ENCODE peak calls at places on chromosome 12, in seven cellular contexts. L, Q, S, B, X, U and H are unnamed samples.

GRCh38 chr12:91326043-91327027 is 143.7 kb upstream of the DCN start:
- DNase-seq in L (peak; percentile 27), U (peak; percentile 33), S (peak; percentile 64), Q (no peak), X (peak; percentile 25), B (peak; percentile 62), H (peak; percentile 64)

GRCh38 chr12:58812229-58812628 is 108.1 kb downstream of the LRIG3 start:
- DNase-seq in L (no peak), S (no peak), Q (no peak), X (no peak), B (no peak), U (no peak), H (no peak)

GRCh38 chr12:1913377-1914115 is 4.9 kb downstream of the CACNA2D4 start:
- DNase-seq in L (no peak), B (no peak), Q (no peak), X (peak; percentile 3), S (no peak), U (no peak), H (no peak)

GRCh38 chr12:75889214-75889613 is 142.4 kb downstream of the PHLDA1 start:
- DNase-seq in L (no peak), B (no peak), X (no peak), Q (no peak), S (no peak), U (no peak), H (no peak)

GRCh38 chr12:18454330-18454729 is 193.0 kb downstream of the PIK3C2G start:
- DNase-seq in L (no peak), S (no peak), Q (no peak), X (no peak), U (no peak), B (no peak), H (no peak)

GRCh38 chr12:20963762-20964161 is 153.3 kb downstream of the SLCO1B3 start:
- DNase-seq in Q (no peak), L (no peak), X (peak; percentile 36), B (no peak), S (no peak), U (no peak), H (no peak)

GRCh38 chr12:59239993-59240392 is 319.7 kb upstream of the LRIG3 start:
- DNase-seq in B (no peak), U (no peak), X (no peak), S (no peak), Q (no peak), L (no peak), H (no peak)

GRCh38 chr12:15613981-15614380 is 175.2 kb downstream of the EPS8 start:
- DNase-seq in Q (no peak), B (no peak), U (no peak), X (no peak), S (no peak), L (no peak), H (peak; percentile 46)

GRCh38 chr12:39296496-39296895 is 146.4 kb downstream of the KIF21A start:
- DNase-seq in Q (no peak), U (no peak), S (no peak), L (no peak), X (no peak), B (no peak), H (no peak)

GRCh38 chr12:124172646-124173045 is 122.2 kb upstream of the RFLNA start:
- DNase-seq in S (no peak), U (peak; percentile 5), B (peak; percentile 8), L (no peak), Q (peak; percentile 37), X (no peak), H (no peak)

GRCh38 chr12:12505544-12506501 is 56.8 kb downstream of the DUSP16 start:
- DNase-seq in B (peak; percentile 75), L (no peak), Q (peak; percentile 58), X (no peak), S (peak; percentile 46), U (peak; percentile 34), H (peak; percentile 49)

GRCh38 chr12:111398530-111398929 is 7.2 kb upstream of the SH2B3 start:
- DNase-seq in S (no peak), X (no peak), B (no peak), U (no peak), L (no peak), Q (no peak), H (no peak)

GRCh38 chr12:64840129-64840528 is 15.7 kb downstream of the TBC1D30 start:
- DNase-seq in S (peak; percentile 69), Q (no peak), U (no peak), B (no peak), L (no peak), X (no peak), H (no peak)

GRCh38 chr12:110577717-110578521 is 5.2 kb downstream of the PPTC7 start:
- DNase-seq in L (peak; percentile 69), U (peak; percentile 43), Q (peak; percentile 61), B (peak; percentile 89), X (no peak), S (peak; percentile 74), H (peak; percentile 92)

GRCh38 chr12:131833896-131834641 is 5.9 kb downstream of the MMP17 start:
- DNase-seq in Q (no peak), S (no peak), X (no peak), L (no peak), B (peak; percentile 44), U (no peak), H (peak; percentile 29)

GRCh38 chr12:93140801-93141200 is 211.7 kb upstream of the EEA1 start:
- DNase-seq in Q (no peak), X (no peak), B (no peak), U (no peak), L (no peak), S (no peak), H (no peak)